ENCODE peak calls at places on chromosomes 13 and 19, in ten cellular contexts. S is activated effector memory CD4-positive, alpha-beta T cell treated with Interleukin-2 at 50 U/mL for 16 hours; X is NCI-H2081; V is stimulated activated CD4-positive, alpha-beta T cell treated with anti-CD3 and anti-CD28 coated beads, Interleukin-1b, Interleukin-23, amount 100 ng/mL, for 4 hours; T is activated CD4-positive, alpha-beta T cell treated with anti-CD3 and anti-CD28 coated beads for 24 hours; R is HTR-8/SVneo; U is PC-3; G is NCI-H1417; P is NCI-H187; A is thoracic aorta. O is an unnamed sample.

GRCh38 chr13:52048516-52048915 is 24.0 kb downstream of the UTP14C start:
- DNase-seq in V (no peak), S (no peak), X (no peak), R (no peak), A (no peak), G (no peak), P (no peak), U (no peak), T (no peak), O (no peak)

GRCh38 chr19:18416778-18417249 is 2.4 kb upstream of the SSBP4 start:
- DNase-seq in S (peak), V (peak), X (peak), U (peak), T (no peak), G (peak), A (peak), R (peak), P (no peak), O (peak)

GRCh38 chr13:86974995-86975328 is 696.2 kb upstream of the SLITRK5 start:
- DNase-seq in X (no peak), G (peak), U (no peak), S (no peak), R (no peak), V (no peak), P (no peak), A (no peak), T (no peak), O (no peak)

GRCh38 chr19:38693380-38694223 is 46.2 kb downstream of the ACTN4 start:
- DNase-seq in T (no peak), V (no peak), U (peak), A (no peak), G (no peak), S (peak), P (no peak), R (peak), X (no peak), O (peak)

GRCh38 chr13:48653074-48654054 is at the start of gene CYSLTR2:
- DNase-seq in X (no peak), P (no peak), R (no peak), A (no peak), S (no peak), V (no peak), G (peak), T (peak), U (no peak), O (no peak)

GRCh38 chr13:104357174-104357573 is 1291.0 kb upstream of the SLC10A2 start:
- DNase-seq in S (no peak), R (no peak), A (no peak), V (no peak), X (no peak), G (no peak), U (no peak), P (no peak), T (no peak), O (no peak)

GRCh38 chr13:47049276-47049989 is 152.6 kb upstream of the HTR2A start:
- DNase-seq in X (no peak), R (no peak), G (no peak), P (no peak), A (no peak), V (no peak), T (no peak), S (no peak), U (no peak), O (no peak)

GRCh38 chr19:9296336-9296735 is 13.3 kb downstream of the ZNF699 start:
- DNase-seq in T (no peak), P (no peak), R (no peak), A (no peak), S (no peak), U (no peak), G (no peak), V (no peak), X (no peak), O (no peak)

GRCh38 chr13:40079721-40080120 is 424.3 kb downstream of the COG6 start:
- DNase-seq in U (no peak), T (no peak), P (no peak), R (no peak), A (no peak), G (no peak), X (no peak), V (no peak), S (no peak), O (no peak)

GRCh38 chr19:49057636-49058234 is at the start of gene CGB7:
- DNase-seq in A (peak), V (peak), X (no peak), U (peak), G (peak), T (no peak), P (no peak), R (no peak), S (peak), O (peak)

GRCh38 chr13:31786011-31786410 is 46.7 kb downstream of the RXFP2 start:
- DNase-seq in U (no peak), G (no peak), S (no peak), X (no peak), A (no peak), V (no peak), P (no peak), R (no peak), T (no peak), O (no peak)

GRCh38 chr19:50204811-50205675 is 1.6 kb downstream of the MYH14 start:
- DNase-seq in G (peak), S (no peak), V (peak), U (peak), T (no peak), X (peak), R (no peak), A (no peak), P (no peak), O (no peak)

GRCh38 chr19:16143399-16144215 is at the start of gene HSH2D:
- DNase-seq in P (no peak), G (peak), R (no peak), U (peak), S (peak), T (peak), A (no peak), V (peak), X (peak), O (no peak)

GRCh38 chr13:75749407-75749806 is 113.3 kb downstream of the LMO7 start:
- DNase-seq in X (no peak), P (no peak), A (peak), V (no peak), S (no peak), T (no peak), G (peak), R (no peak), U (peak), O (no peak)

GRCh38 chr19:13154241-13154778 is 4.1 kb downstream of the IER2 start:
- DNase-seq in S (peak), V (peak), A (peak), P (no peak), G (peak), R (peak), T (peak), U (peak), X (peak), O (peak)